ENCODE peak calls at places on chromosomes 4 and X, in eight cellular contexts. One of them, this sample, is unnamed.

GRCh38 chrX:70262952-70263567 is 3.1 kb upstream of the P2RY4 start:
- DNase-seq in caudate nucleus: no peak
- DNase-seq in BE2C: peak
- DNase-seq in MCF 10A: peak
- DNase-seq in T-helper 2 cell: no peak
- DNase-seq in K562: peak
- DNase-seq in T-helper 17 cell: no peak
- DNase-seq in activated CD4-positive, alpha-beta T cell treated with anti-CD3 and anti-CD28 coated beads for 48 hours: peak
- DNase-seq in this sample: no peak

GRCh38 chr4:157217708-157218107 is 2.8 kb upstream of the GRIA2 start:
- DNase-seq in BE2C: no peak
- DNase-seq in MCF 10A: peak
- DNase-seq in activated CD4-positive, alpha-beta T cell treated with anti-CD3 and anti-CD28 coated beads for 48 hours: no peak
- DNase-seq in K562: no peak
- DNase-seq in T-helper 2 cell: no peak
- DNase-seq in T-helper 17 cell: no peak
- DNase-seq in caudate nucleus: no peak
- DNase-seq in this sample: no peak

GRCh38 chr4:104571341-104571740 is 76.6 kb upstream of the CXXC4 start:
- DNase-seq in K562: no peak
- DNase-seq in BE2C: no peak
- DNase-seq in T-helper 17 cell: no peak
- DNase-seq in T-helper 2 cell: no peak
- DNase-seq in MCF 10A: peak
- DNase-seq in caudate nucleus: no peak
- DNase-seq in activated CD4-positive, alpha-beta T cell treated with anti-CD3 and anti-CD28 coated beads for 48 hours: no peak
- DNase-seq in this sample: no peak

GRCh38 chr4:158259955-158260575 is 49.8 kb downstream of the TMEM144 start:
- DNase-seq in K562: no peak
- DNase-seq in caudate nucleus: no peak
- DNase-seq in MCF 10A: peak
- DNase-seq in T-helper 2 cell: no peak
- DNase-seq in BE2C: no peak
- DNase-seq in activated CD4-positive, alpha-beta T cell treated with anti-CD3 and anti-CD28 coated beads for 48 hours: no peak
- DNase-seq in T-helper 17 cell: no peak
- DNase-seq in this sample: no peak

GRCh38 chr4:140233811-140234696 is 80.1 kb upstream of the MAML3 start:
- DNase-seq in MCF 10A: peak
- DNase-seq in caudate nucleus: no peak
- DNase-seq in T-helper 17 cell: no peak
- DNase-seq in BE2C: no peak
- DNase-seq in K562: no peak
- DNase-seq in activated CD4-positive, alpha-beta T cell treated with anti-CD3 and anti-CD28 coated beads for 48 hours: no peak
- DNase-seq in T-helper 2 cell: no peak
- DNase-seq in this sample: no peak

GRCh38 chr4:26120098-26120795 is 200.6 kb upstream of the RBPJ start:
- DNase-seq in T-helper 17 cell: no peak
- DNase-seq in BE2C: no peak
- DNase-seq in MCF 10A: peak
- DNase-seq in T-helper 2 cell: no peak
- DNase-seq in caudate nucleus: no peak
- DNase-seq in activated CD4-positive, alpha-beta T cell treated with anti-CD3 and anti-CD28 coated beads for 48 hours: no peak
- DNase-seq in K562: no peak
- DNase-seq in this sample: no peak

GRCh38 chr4:54585321-54586000 is 72.3 kb upstream of the KIT start:
- DNase-seq in caudate nucleus: no peak
- DNase-seq in BE2C: no peak
- DNase-seq in K562: peak
- DNase-seq in T-helper 17 cell: no peak
- DNase-seq in MCF 10A: no peak
- DNase-seq in T-helper 2 cell: no peak
- DNase-seq in activated CD4-positive, alpha-beta T cell treated with anti-CD3 and anti-CD28 coated beads for 48 hours: no peak
- DNase-seq in this sample: no peak

GRCh38 chr4:17347445-17347844 is 164.4 kb downstream of the QDPR start:
- DNase-seq in MCF 10A: peak
- DNase-seq in caudate nucleus: no peak
- DNase-seq in T-helper 17 cell: no peak
- DNase-seq in activated CD4-positive, alpha-beta T cell treated with anti-CD3 and anti-CD28 coated beads for 48 hours: peak
- DNase-seq in BE2C: peak
- DNase-seq in K562: peak
- DNase-seq in T-helper 2 cell: no peak
- DNase-seq in this sample: no peak

GRCh38 chr4:7892212-7893019 is 47.2 kb downstream of the AFAP1 start:
- DNase-seq in T-helper 2 cell: no peak
- DNase-seq in MCF 10A: no peak
- DNase-seq in activated CD4-positive, alpha-beta T cell treated with anti-CD3 and anti-CD28 coated beads for 48 hours: no peak
- DNase-seq in caudate nucleus: no peak
- DNase-seq in T-helper 17 cell: no peak
- DNase-seq in K562: no peak
- DNase-seq in BE2C: peak
- DNase-seq in this sample: no peak

GRCh38 chr4:54254915-54255246 is 25.8 kb downstream of the PDGFRA start:
- DNase-seq in T-helper 17 cell: no peak
- DNase-seq in caudate nucleus: no peak
- DNase-seq in activated CD4-positive, alpha-beta T cell treated with anti-CD3 and anti-CD28 coated beads for 48 hours: no peak
- DNase-seq in K562: no peak
- DNase-seq in MCF 10A: no peak
- DNase-seq in T-helper 2 cell: no peak
- DNase-seq in BE2C: no peak
- DNase-seq in this sample: no peak

GRCh38 chrX:32116047-32116446 is 1044.2 kb upstream of the FTHL17 start:
- DNase-seq in caudate nucleus: no peak
- DNase-seq in K562: peak
- DNase-seq in activated CD4-positive, alpha-beta T cell treated with anti-CD3 and anti-CD28 coated beads for 48 hours: no peak
- DNase-seq in MCF 10A: peak
- DNase-seq in T-helper 2 cell: no peak
- DNase-seq in T-helper 17 cell: no peak
- DNase-seq in BE2C: peak
- DNase-seq in this sample: no peak

GRCh38 chrX:47574609-47575325 is 7.5 kb upstream of the TIMP1 start:
- DNase-seq in caudate nucleus: no peak
- DNase-seq in T-helper 17 cell: no peak
- DNase-seq in MCF 10A: no peak
- DNase-seq in activated CD4-positive, alpha-beta T cell treated with anti-CD3 and anti-CD28 coated beads for 48 hours: no peak
- DNase-seq in T-helper 2 cell: no peak
- DNase-seq in K562: no peak
- DNase-seq in BE2C: no peak
- DNase-seq in this sample: no peak

GRCh38 chr4:72352746-72353145 is 216.3 kb downstream of the ADAMTS3 start:
- DNase-seq in T-helper 17 cell: no peak
- DNase-seq in BE2C: no peak
- DNase-seq in caudate nucleus: no peak
- DNase-seq in K562: no peak
- DNase-seq in activated CD4-positive, alpha-beta T cell treated with anti-CD3 and anti-CD28 coated beads for 48 hours: no peak
- DNase-seq in T-helper 2 cell: no peak
- DNase-seq in MCF 10A: peak
- DNase-seq in this sample: no peak

GRCh38 chrX:24148118-24148517 is 1.4 kb upstream of the ZFX start:
- DNase-seq in BE2C: no peak
- DNase-seq in T-helper 17 cell: no peak
- DNase-seq in K562: no peak
- DNase-seq in caudate nucleus: no peak
- DNase-seq in T-helper 2 cell: no peak
- DNase-seq in MCF 10A: no peak
- DNase-seq in activated CD4-positive, alpha-beta T cell treated with anti-CD3 and anti-CD28 coated beads for 48 hours: no peak
- DNase-seq in this sample: no peak

GRCh38 chr4:60611762-60612496 is 588.2 kb upstream of the ADGRL3 start:
- DNase-seq in BE2C: no peak
- DNase-seq in T-helper 2 cell: no peak
- DNase-seq in caudate nucleus: no peak
- DNase-seq in activated CD4-positive, alpha-beta T cell treated with anti-CD3 and anti-CD28 coated beads for 48 hours: no peak
- DNase-seq in K562: no peak
- DNase-seq in MCF 10A: peak
- DNase-seq in T-helper 17 cell: no peak
- DNase-seq in this sample: no peak

GRCh38 chrX:123807825-123808416 is 51.9 kb upstream of the XIAP start:
- DNase-seq in T-helper 2 cell: no peak
- DNase-seq in activated CD4-positive, alpha-beta T cell treated with anti-CD3 and anti-CD28 coated beads for 48 hours: no peak
- DNase-seq in caudate nucleus: no peak
- DNase-seq in MCF 10A: no peak
- DNase-seq in T-helper 17 cell: no peak
- DNase-seq in BE2C: no peak
- DNase-seq in K562: no peak
- DNase-seq in this sample: no peak

GRCh38 chrX:155889328-155889727 is 8.2 kb downstream of the VAMP7 start:
- DNase-seq in BE2C: no peak
- DNase-seq in caudate nucleus: no peak
- DNase-seq in activated CD4-positive, alpha-beta T cell treated with anti-CD3 and anti-CD28 coated beads for 48 hours: no peak
- DNase-seq in MCF 10A: no peak
- DNase-seq in T-helper 2 cell: no peak
- DNase-seq in K562: no peak
- DNase-seq in T-helper 17 cell: no peak
- DNase-seq in this sample: no peak

GRCh38 chrX:45803383-45803921 is 602.8 kb upstream of the DIPK2B start:
- DNase-seq in K562: no peak
- DNase-seq in activated CD4-positive, alpha-beta T cell treated with anti-CD3 and anti-CD28 coated beads for 48 hours: peak
- DNase-seq in T-helper 17 cell: no peak
- DNase-seq in T-helper 2 cell: no peak
- DNase-seq in MCF 10A: peak
- DNase-seq in caudate nucleus: no peak
- DNase-seq in BE2C: no peak
- DNase-seq in this sample: no peak

GRCh38 chrX:136961594-136962135 is 72.1 kb downstream of the GPR101 start:
- DNase-seq in activated CD4-positive, alpha-beta T cell treated with anti-CD3 and anti-CD28 coated beads for 48 hours: no peak
- DNase-seq in BE2C: no peak
- DNase-seq in T-helper 2 cell: no peak
- DNase-seq in MCF 10A: peak
- DNase-seq in caudate nucleus: no peak
- DNase-seq in T-helper 17 cell: no peak
- DNase-seq in K562: no peak
- DNase-seq in this sample: no peak

GRCh38 chr4:4383085-4383484 is 3.8 kb upstream of the NSG1 start:
- DNase-seq in caudate nucleus: no peak
- DNase-seq in K562: no peak
- DNase-seq in activated CD4-positive, alpha-beta T cell treated with anti-CD3 and anti-CD28 coated beads for 48 hours: no peak
- DNase-seq in MCF 10A: no peak
- DNase-seq in BE2C: no peak
- DNase-seq in T-helper 17 cell: no peak
- DNase-seq in T-helper 2 cell: no peak
- DNase-seq in this sample: no peak

GRCh38 chrX:45300638-45301037 is 100.0 kb upstream of the DIPK2B start:
- DNase-seq in T-helper 17 cell: no peak
- DNase-seq in caudate nucleus: no peak
- DNase-seq in BE2C: peak
- DNase-seq in T-helper 2 cell: no peak
- DNase-seq in activated CD4-positive, alpha-beta T cell treated with anti-CD3 and anti-CD28 coated beads for 48 hours: no peak
- DNase-seq in MCF 10A: no peak
- DNase-seq in K562: no peak
- DNase-seq in this sample: no peak

GRCh38 chrX:130084651-130085237 is 25.6 kb downstream of the ELF4 start:
- DNase-seq in T-helper 2 cell: no peak
- DNase-seq in K562: peak
- DNase-seq in MCF 10A: no peak
- DNase-seq in activated CD4-positive, alpha-beta T cell treated with anti-CD3 and anti-CD28 coated beads for 48 hours: no peak
- DNase-seq in caudate nucleus: no peak
- DNase-seq in T-helper 17 cell: no peak
- DNase-seq in BE2C: no peak
- DNase-seq in this sample: no peak